ENCODE peak calls at places on chromosomes 3 and 15, in eight cellular contexts. R, P, U, K, B, Z, O and S are unnamed samples.

GRCh38 chr3:151268267-151269235 is 9.8 kb downstream of the P2RY14 start:
- ATAC-seq in Z (no peak), U (peak), O (no peak), K (no peak), P (no peak), R (no peak), B (no peak), S (no peak)

GRCh38 chr3:164741869-164742268 is 336.4 kb downstream of the SI start:
- ATAC-seq in R (no peak), B (no peak), U (no peak), P (no peak), O (no peak), Z (no peak), K (no peak), S (no peak)

GRCh38 chr3:3365716-3366115 is 186.2 kb upstream of the CRBN start:
- ATAC-seq in K (no peak), O (no peak), U (no peak), Z (no peak), R (no peak), B (no peak), P (no peak), S (no peak)

GRCh38 chr3:13655074-13655913 is 106.4 kb downstream of the FBLN2 start:
- ATAC-seq in B (peak), P (peak), U (peak), R (peak), Z (peak), O (peak), K (peak), S (peak)

GRCh38 chr3:154089416-154090115 is 31.6 kb upstream of the ARHGEF26 start:
- ATAC-seq in R (no peak), Z (no peak), O (no peak), B (no peak), K (no peak), P (no peak), U (no peak), S (no peak)

GRCh38 chr3:122245513-122246174 is 62.2 kb downstream of the CASR start:
- ATAC-seq in B (no peak), R (peak), Z (no peak), P (no peak), O (no peak), K (no peak), U (peak), S (no peak)

GRCh38 chr15:66743703-66744536 is 41.9 kb downstream of the SMAD6 start:
- ATAC-seq in P (no peak), R (no peak), Z (no peak), B (no peak), O (no peak), K (no peak), U (no peak), S (peak)

GRCh38 chr15:69321041-69321554 is 22.4 kb downstream of the PAQR5 start:
- ATAC-seq in U (no peak), B (no peak), O (no peak), R (no peak), P (no peak), Z (no peak), K (no peak), S (no peak)

GRCh38 chr3:98180311-98180710 is 13.8 kb downstream of the OR5H15 start:
- ATAC-seq in B (no peak), K (no peak), R (no peak), P (no peak), O (no peak), Z (no peak), U (no peak), S (no peak)

GRCh38 chr3:71163216-71163918 is 420.2 kb downstream of the FOXP1 start:
- ATAC-seq in K (no peak), P (no peak), B (no peak), Z (no peak), U (no peak), O (no peak), R (no peak), S (no peak)

GRCh38 chr3:23002846-23003800 is 200.0 kb upstream of the UBE2E2 start:
- ATAC-seq in K (no peak), P (no peak), O (no peak), Z (no peak), R (peak), B (no peak), U (no peak), S (no peak)

GRCh38 chr3:193928354-193929209 is 207.4 kb upstream of the HES1 start:
- ATAC-seq in Z (peak), R (no peak), U (no peak), P (peak), O (no peak), B (peak), K (no peak), S (no peak)

GRCh38 chr3:46143951-46144473 is 64.1 kb downstream of the CCR1 start:
- ATAC-seq in K (no peak), Z (no peak), O (no peak), U (no peak), R (peak), P (no peak), B (no peak), S (peak)

GRCh38 chr15:58551764-58552504 is 120.1 kb downstream of the LIPC start:
- ATAC-seq in R (peak), K (peak), Z (no peak), P (no peak), B (peak), O (peak), U (no peak), S (peak)

GRCh38 chr15:55715355-55716076 is 27.4 kb downstream of the PRTG start:
- ATAC-seq in B (no peak), R (no peak), Z (no peak), K (no peak), O (peak), P (peak), U (no peak), S (no peak)
- H3K4me3 ChIP-seq in B (no peak), R (no peak), Z (no peak), K (no peak), O (no peak), P (no peak), U (no peak), S (no peak)

GRCh38 chr3:43423142-43423541 is 136.8 kb downstream of the SNRK start:
- ATAC-seq in P (no peak), R (no peak), O (no peak), Z (no peak), K (no peak), U (no peak), B (no peak), S (peak)
- TF ChIP-seq POLR2AphosphoS5 in P (no peak), R (no peak), O (no peak), Z (no peak), K (no peak), U (no peak), B (no peak), S (peak)

DNA sequence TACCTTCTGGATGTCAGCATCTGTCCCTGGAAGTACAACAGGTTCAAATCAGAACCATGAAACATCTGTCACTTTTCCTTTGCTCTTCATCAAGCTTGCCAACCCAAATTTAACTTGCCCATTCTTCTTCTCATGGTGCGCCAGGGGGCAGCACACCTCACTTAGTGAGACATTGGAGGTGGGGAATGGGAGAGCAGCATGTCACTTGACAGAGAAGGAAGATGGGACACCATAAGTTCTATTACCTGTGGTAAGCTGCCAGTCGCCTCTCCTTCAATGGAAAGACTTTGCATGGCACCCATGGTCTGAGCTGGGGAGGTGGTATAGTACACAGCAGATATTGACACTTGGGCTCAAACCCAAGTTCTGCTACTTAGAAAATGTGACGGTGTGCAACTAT is 2.9 kb downstream of the SCN5A start:
- ATAC-seq in Z (no peak), R (no peak), K (peak), P (no peak), U (peak), B (peak), O (peak), S (no peak)
- TF ChIP-seq CTCF in Z (peak), R (no peak), K (peak), P (peak), U (peak), B (peak), O (peak), S (no peak)

GRCh38 chr15:76336254-76337046 is at the start of gene ISL2:
- ATAC-seq in U (peak), O (peak), P (no peak), Z (peak), K (peak), B (peak), R (peak), S (peak)
- H3K4me3 ChIP-seq in U (peak), O (peak), P (no peak), Z (peak), K (peak), B (peak), R (peak), S (peak)

DNA sequence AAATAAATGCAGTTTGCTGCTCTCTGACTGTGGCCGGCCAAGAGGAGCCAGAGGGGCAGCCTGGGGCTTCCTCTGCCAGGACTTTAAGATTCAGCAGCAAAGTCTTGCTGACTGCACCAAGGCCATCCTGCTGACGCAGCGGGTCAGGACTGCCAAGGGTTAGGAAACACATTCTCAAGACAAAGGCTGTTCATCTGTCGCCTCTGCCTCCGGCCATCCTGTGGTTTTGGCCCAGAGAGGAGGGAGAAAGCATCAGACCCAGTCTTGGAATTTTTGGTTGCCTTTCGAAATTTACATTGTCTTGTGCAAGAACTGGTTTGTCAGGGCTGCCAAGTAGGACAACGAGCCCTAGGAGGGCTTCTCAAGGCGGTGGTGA is 42.8 kb upstream of the RHO start:
- ATAC-seq in U (no peak), R (peak), K (no peak), O (no peak), P (no peak), Z (no peak), B (no peak), S (peak)
- TF ChIP-seq POLR2AphosphoS5 in U (no peak), R (peak), K (no peak), O (no peak), P (no peak), Z (no peak), B (no peak), S (peak)